ENCODE peak calls at places on chromosomes 6 and 20, in ten cellular contexts. A is activated T-cell treated with anti-CD3 and anti-CD28 coated beads, Interleukin-2, amount 50 U/mL, for 1 hour; J is activated naive CD4-positive, alpha-beta T cell treated with anti-CD3 and anti-CD28 coated beads, Interleukin-2, amount 50 U/mL, for 16 hours; L is activated CD4-positive, alpha-beta memory T cell treated with anti-CD3 and anti-CD28 coated beads for 36 hours; N is mammary epithelial cell; I is colonic mucosa; Y is NCI-H510A treated with DMSO at 0.1 percent for 48 hours; R is aorta; Q is activated gamma-delta T cell; X is caudate nucleus. H is an unnamed sample.

GRCh38 chr6:84455630-84456029 is 228.2 kb upstream of the CEP162 start:
- DNase-seq in R (no peak), I (no peak), L (no peak), J (no peak), A (no peak), X (no peak), N (no peak), Q (no peak), Y (no peak), H (no peak)

GRCh38 chr6:37938909-37939308 is 119.4 kb downstream of the ZFAND3 start:
- DNase-seq in L (no peak), Y (no peak), A (no peak), I (no peak), Q (no peak), X (no peak), R (no peak), J (no peak), N (no peak), H (no peak)

GRCh38 chr6:158521759-158522158 is 38.1 kb upstream of the TMEM181 start:
- DNase-seq in Y (no peak), X (no peak), J (no peak), R (no peak), Q (no peak), N (no peak), L (no peak), I (no peak), A (no peak), H (no peak)

GRCh38 chr20:8721098-8721497 is 347.8 kb upstream of the PLCB4 start:
- DNase-seq in Q (no peak), I (peak; percentile 21), R (no peak), J (no peak), Y (peak; percentile 93), L (peak; percentile 10), A (no peak), X (no peak), N (peak; percentile 12), H (peak; percentile 39)

GRCh38 chr6:157761331-157761921 is 61.6 kb upstream of the SNX9 start:
- DNase-seq in Q (no peak), L (peak; percentile 69), X (no peak), Y (no peak), N (peak; percentile 69), R (no peak), I (no peak), A (peak; percentile 66), J (peak; percentile 34), H (no peak)

GRCh38 chr20:35125753-35126152 is 21.4 kb downstream of the EDEM2 start:
- DNase-seq in L (no peak), A (no peak), I (no peak), X (no peak), J (no peak), Q (no peak), N (no peak), R (no peak), Y (no peak), H (no peak)

GRCh38 chr6:129136751-129137150 is 253.8 kb downstream of the LAMA2 start:
- DNase-seq in L (no peak), A (no peak), N (no peak), R (no peak), Q (no peak), X (no peak), I (no peak), Y (no peak), J (no peak), H (no peak)

GRCh38 chr20:38190166-38190565 is 25.1 kb upstream of the TGM2 start:
- DNase-seq in R (no peak), L (no peak), N (no peak), X (no peak), A (no peak), I (no peak), J (no peak), Y (no peak), Q (no peak), H (no peak)

GRCh38 chr6:2669067-2669710 is 81.5 kb downstream of the MYLK4 start:
- DNase-seq in I (no peak), N (no peak), Y (no peak), L (no peak), J (no peak), R (no peak), Q (no peak), A (no peak), X (no peak), H (no peak)

GRCh38 chr6:14286144-14286543 is 168.6 kb downstream of the CD83 start:
- DNase-seq in J (no peak), Q (no peak), N (peak; percentile 79), R (peak; percentile 66), Y (no peak), A (no peak), I (no peak), L (no peak), X (no peak), H (no peak)

GRCh38 chr6:170374571-170375444 is 68.2 kb downstream of the FAM120B start:
- DNase-seq in N (peak; percentile 75), R (no peak), A (no peak), X (no peak), L (no peak), Y (peak; percentile 17), I (no peak), J (no peak), Q (no peak), H (no peak)

GRCh38 chr6:94751641-94752329 is 825.5 kb upstream of the MANEA start:
- DNase-seq in Q (no peak), I (no peak), J (no peak), A (no peak), N (peak; percentile 19), R (no peak), Y (no peak), L (no peak), X (no peak), H (no peak)

GRCh38 chr6:47366335-47366879 is 56.7 kb upstream of the TNFRSF21 start:
- DNase-seq in L (no peak), Y (no peak), N (no peak), J (no peak), A (no peak), Q (no peak), I (no peak), R (no peak), X (no peak), H (no peak)

GRCh38 chr6:90247262-90247661 is 49.4 kb downstream of the BACH2 start:
- DNase-seq in L (no peak), I (no peak), Y (no peak), A (no peak), R (no peak), N (no peak), Q (no peak), J (no peak), X (no peak), H (no peak)

GRCh38 chr6:166906376-166907044 is 49.8 kb downstream of the RNASET2 start:
- DNase-seq in Q (no peak), Y (no peak), J (no peak), X (peak; percentile 37), I (no peak), L (no peak), A (no peak), R (no peak), N (no peak), H (no peak)

GRCh38 chr20:62616728-62617621 is 25.3 kb upstream of the SLCO4A1 start:
- DNase-seq in X (no peak), L (peak; percentile 84), A (peak; percentile 76), N (peak; percentile 26), R (peak; percentile 81), I (peak; percentile 71), Y (peak; percentile 4), Q (no peak), J (peak; percentile 75), H (peak; percentile 84)

GRCh38 chr20:56171087-56172012 is 77.2 kb upstream of the MC3R start:
- DNase-seq in I (no peak), N (peak; percentile 9), R (no peak), L (no peak), J (no peak), Q (no peak), A (no peak), X (no peak), Y (no peak), H (no peak)

GRCh38 chr6:3232017-3232838 is 4.8 kb upstream of the TUBB2B start:
- DNase-seq in Q (no peak), Y (peak; percentile 13), X (no peak), R (no peak), L (no peak), I (no peak), N (no peak), J (no peak), A (no peak), H (no peak)

GRCh38 chr6:26351544-26351953 is 13.4 kb upstream of the BTN3A2 start:
- DNase-seq in J (no peak), N (peak; percentile 94), R (no peak), L (no peak), A (no peak), X (no peak), Y (no peak), Q (no peak), I (no peak), H (no peak)

GRCh38 chr20:3209946-3210317 is 634 bp downstream of the ITPA start:
- DNase-seq in Y (no peak), J (no peak), R (no peak), I (no peak), X (no peak), N (peak; percentile 7), L (peak; percentile 16), Q (no peak), A (no peak), H (no peak)

GRCh38 chr20:45933231-45934045 is 1.0 kb upstream of the PCIF1 start:
- DNase-seq in A (peak; percentile 67), Y (peak; percentile 88), N (peak; percentile 75), I (peak; percentile 80), L (peak; percentile 82), Q (no peak), X (peak; percentile 55), J (peak; percentile 46), R (peak; percentile 86), H (peak; percentile 64)

GRCh38 chr6:24054388-24054787 is 71.6 kb upstream of the NRSN1 start:
- DNase-seq in A (no peak), X (no peak), N (no peak), I (no peak), L (no peak), Q (no peak), Y (no peak), R (no peak), J (no peak), H (no peak)

GRCh38 chr20:41234546-41234945 is 83.0 kb downstream of the ZHX3 start:
- DNase-seq in R (peak; percentile 69), Y (no peak), L (no peak), J (no peak), Q (no peak), N (no peak), X (peak; percentile 42), I (no peak), A (no peak), H (no peak)

GRCh38 chr20:56592817-56593216 is 36.3 kb upstream of the TFAP2C start:
- DNase-seq in R (no peak), Q (no peak), A (no peak), I (no peak), X (no peak), J (no peak), N (no peak), Y (no peak), L (no peak), H (no peak)

GRCh38 chr6:169961772-169962561 is 210.5 kb downstream of the ERMARD start:
- DNase-seq in Q (no peak), R (peak; percentile 56), N (no peak), Y (no peak), X (no peak), A (peak; percentile 34), L (peak; percentile 27), J (peak; percentile 44), I (peak; percentile 17), H (peak; percentile 24)

GRCh38 chr6:161374971-161375873 is 101.4 kb upstream of the AGPAT4 start:
- DNase-seq in Y (peak; percentile 19), J (no peak), N (peak; percentile 54), L (no peak), X (peak; percentile 23), I (peak; percentile 76), R (peak; percentile 91), Q (no peak), A (no peak), H (peak; percentile 92)

GRCh38 chr6:157688960-157689599 is 134.0 kb upstream of the SNX9 start:
- DNase-seq in I (peak; percentile 62), R (no peak), L (no peak), Q (no peak), X (no peak), N (no peak), Y (no peak), J (no peak), A (no peak), H (peak; percentile 65)

GRCh38 chr6:7390218-7390878 is 740 bp downstream of the RIOK1 start:
- DNase-seq in N (no peak), A (peak; percentile 20), Q (no peak), L (no peak), J (no peak), X (no peak), Y (no peak), R (no peak), I (no peak), H (no peak)